ENCODE peak calls at places on chromosomes 12 and 14, in eight cellular contexts. Q is cardiac fibroblast, M is type B pancreatic cell, D is fibroblast of the aortic adventitia, T is H1, P is natural killer cell, I is A549, U is testis. V is an unnamed sample.

GRCh38 chr12:32501835-32502333 is 102.5 kb downstream of the FGD4 start:
- DNase-seq in Q (peak), M (peak), D (peak), T (peak), P (no peak), I (no peak), U (peak), V (no peak)

GRCh38 chr12:23108957-23109356 is 484.0 kb downstream of the ETNK1 start:
- DNase-seq in Q (no peak), M (no peak), D (no peak), T (no peak), P (no peak), I (no peak), U (no peak), V (no peak)

GRCh38 chr12:28017126-28017872 is 44.8 kb upstream of the PTHLH start:
- DNase-seq in Q (no peak), M (no peak), D (peak), T (no peak), P (no peak), I (no peak), U (no peak), V (no peak)

GRCh38 chr12:54053625-54054441 is at the start of gene HOXC4:
- DNase-seq in Q (no peak), M (no peak), D (peak), T (no peak), P (no peak), I (peak), U (peak), V (peak)

GRCh38 chr12:12533238-12533829 is 29.3 kb downstream of the DUSP16 start:
- DNase-seq in Q (peak), M (no peak), D (peak), T (no peak), P (no peak), I (no peak), U (peak), V (peak)

GRCh38 chr14:105485720-105486332 is 860 bp upstream of the CRIP1 start:
- DNase-seq in Q (no peak), M (no peak), D (no peak), T (no peak), P (no peak), I (peak), U (no peak), V (no peak)

GRCh38 chr12:53751336-53752191 is at the start of gene CISTR:
- DNase-seq in Q (no peak), M (no peak), D (no peak), T (no peak), P (peak), I (no peak), U (no peak), V (no peak)

GRCh38 chr12:94792690-94793089 is 142.3 kb upstream of the TMCC3 start:
- DNase-seq in Q (peak), M (no peak), D (no peak), T (no peak), P (no peak), I (no peak), U (peak), V (no peak)

GRCh38 chr14:69901113-69901951 is 22.1 kb downstream of the SMOC1 start:
- DNase-seq in Q (peak), M (no peak), D (peak), T (no peak), P (no peak), I (no peak), U (no peak), V (no peak)

GRCh38 chr14:89110110-89110509 is 285.7 kb downstream of the TTC8 start:
- DNase-seq in Q (no peak), M (no peak), D (no peak), T (no peak), P (no peak), I (no peak), U (no peak), V (no peak)

GRCh38 chr14:75428230-75429104 is 645 bp downstream of the JDP2 start:
- DNase-seq in Q (peak), M (no peak), D (peak), T (no peak), P (no peak), I (peak), U (no peak), V (peak)

GRCh38 chr12:51910168-51910567 is 2.9 kb downstream of the ACVRL1 start:
- DNase-seq in Q (peak), M (no peak), D (peak), T (no peak), P (no peak), I (no peak), U (no peak), V (no peak)

GRCh38 chr12:21538259-21538658 is 12.2 kb downstream of the SPX start:
- DNase-seq in Q (no peak), M (no peak), D (no peak), T (no peak), P (no peak), I (no peak), U (no peak), V (no peak)

GRCh38 chr14:36238666-36239363 is 62.3 kb upstream of the PTCSC3 start:
- DNase-seq in Q (no peak), M (no peak), D (peak), T (no peak), P (no peak), I (no peak), U (no peak), V (no peak)

GRCh38 chr14:57502581-57503254 is 9.1 kb upstream of the CCDC198 start:
- DNase-seq in Q (peak), M (no peak), D (peak), T (no peak), P (no peak), I (no peak), U (peak), V (peak)

GRCh38 chr14:48023881-48024280 is 348.5 kb upstream of the MDGA2 start:
- DNase-seq in Q (peak), M (no peak), D (no peak), T (no peak), P (no peak), I (no peak), U (no peak), V (no peak)

GRCh38 chr14:32933943-32934890 is 4.5 kb upstream of the NPAS3 start:
- DNase-seq in Q (peak), M (peak), D (peak), T (no peak), P (no peak), I (no peak), U (peak), V (peak)

GRCh38 chr14:90114554-90114953 is 52.8 kb downstream of the KCNK13 start:
- DNase-seq in Q (no peak), M (no peak), D (no peak), T (no peak), P (no peak), I (peak), U (no peak), V (no peak)

GRCh38 chr12:1234073-1234472 is 243.1 kb downstream of the ERC1 start:
- DNase-seq in Q (peak), M (no peak), D (peak), T (no peak), P (no peak), I (no peak), U (no peak), V (no peak)

GRCh38 chr12:11893998-11894397 is 176.7 kb upstream of the BCL2L14 start:
- DNase-seq in Q (no peak), M (no peak), D (no peak), T (no peak), P (no peak), I (no peak), U (no peak), V (no peak)

GRCh38 chr14:37150414-37150813 is 22.0 kb downstream of the SLC25A21 start:
- DNase-seq in Q (peak), M (no peak), D (peak), T (no peak), P (no peak), I (peak), U (no peak), V (no peak)

GRCh38 chr14:90726656-90727055 is 89.6 kb downstream of the TTC7B start:
- DNase-seq in Q (peak), M (no peak), D (peak), T (no peak), P (no peak), I (no peak), U (no peak), V (no peak)

GRCh38 chr12:43288666-43289065 is 263.3 kb downstream of the ADAMTS20 start:
- DNase-seq in Q (no peak), M (no peak), D (no peak), T (no peak), P (no peak), I (no peak), U (no peak), V (no peak)

GRCh38 chr12:122040579-122041386 is 19.1 kb downstream of the BCL7A start:
- DNase-seq in Q (no peak), M (no peak), D (no peak), T (no peak), P (no peak), I (peak), U (no peak), V (no peak)

GRCh38 chr14:67934087-67934486 is 114.5 kb downstream of the RAD51B start:
- DNase-seq in Q (peak), M (no peak), D (peak), T (peak), P (no peak), I (peak), U (peak), V (no peak)

GRCh38 chr14:88791252-88791621 is 1.5 kb downstream of the EML5 start:
- DNase-seq in Q (no peak), M (no peak), D (no peak), T (no peak), P (no peak), I (no peak), U (no peak), V (no peak)

GRCh38 chr14:74618078-74618952 is 6.3 kb upstream of the LTBP2 start:
- DNase-seq in Q (peak), M (no peak), D (peak), T (no peak), P (peak), I (peak), U (peak), V (no peak)

GRCh38 chr14:70942342-70942706 is 35.1 kb downstream of the PCNX1 start:
- DNase-seq in Q (no peak), M (no peak), D (no peak), T (no peak), P (no peak), I (no peak), U (no peak), V (no peak)

GRCh38 chr12:118346895-118347294 is 25.8 kb downstream of the TAOK3 start:
- DNase-seq in Q (no peak), M (no peak), D (no peak), T (no peak), P (no peak), I (no peak), U (no peak), V (no peak)

GRCh38 chr12:14845350-14845750 is 2.0 kb upstream of the ART4 start:
- DNase-seq in Q (peak), M (no peak), D (peak), T (no peak), P (no peak), I (peak), U (peak), V (no peak)

GRCh38 chr14:103223818-103224352 is 100.6 kb downstream of the TNFAIP2 start:
- DNase-seq in Q (no peak), M (no peak), D (no peak), T (no peak), P (no peak), I (no peak), U (no peak), V (no peak)

GRCh38 chr12:89663577-89664357 is 44.9 kb downstream of the ATP2B1 start:
- DNase-seq in Q (peak), M (no peak), D (peak), T (no peak), P (no peak), I (no peak), U (no peak), V (no peak)

GRCh38 chr14:64693766-64694165 is 10.5 kb upstream of the PLEKHG3 start:
- DNase-seq in Q (no peak), M (no peak), D (no peak), T (no peak), P (no peak), I (no peak), U (no peak), V (no peak)

GRCh38 chr12:51430196-51430895 is 5.7 kb downstream of the SLC4A8 start:
- DNase-seq in Q (no peak), M (no peak), D (no peak), T (no peak), P (no peak), I (no peak), U (no peak), V (no peak)

GRCh38 chr12:117012189-117012805 is 86.9 kb downstream of the TESC start:
- DNase-seq in Q (peak), M (no peak), D (peak), T (no peak), P (no peak), I (no peak), U (no peak), V (no peak)

GRCh38 chr12:72141381-72141780 is 130.8 kb upstream of the TRHDE start:
- DNase-seq in Q (no peak), M (no peak), D (peak), T (no peak), P (no peak), I (no peak), U (no peak), V (no peak)

GRCh38 chr12:65152586-65152985 is 16.8 kb upstream of the LEMD3 start:
- DNase-seq in Q (peak), M (no peak), D (peak), T (no peak), P (no peak), I (no peak), U (no peak), V (no peak)

GRCh38 chr12:1809606-1810140 is 10.7 kb upstream of the LRTM2 start:
- DNase-seq in Q (no peak), M (no peak), D (no peak), T (no peak), P (no peak), I (no peak), U (no peak), V (no peak)

GRCh38 chr14:50310445-50310844 is 1.6 kb downstream of the L2HGDH start:
- DNase-seq in Q (no peak), M (no peak), D (no peak), T (no peak), P (no peak), I (no peak), U (no peak), V (no peak)

GRCh38 chr14:50311974-50312733 is at the start of the genes DMAC2L and L2HGDH:
- DNase-seq in Q (peak), M (peak), D (peak), T (peak), P (peak), I (peak), U (peak), V (peak)

GRCh38 chr14:50312734-50313054 is 570 bp downstream of the DMAC2L start:
- DNase-seq in Q (no peak), M (no peak), D (peak), T (no peak), P (no peak), I (no peak), U (no peak), V (no peak)

GRCh38 chr14:50308363-50308762 is 3.7 kb downstream of the L2HGDH start:
- DNase-seq in Q (no peak), M (no peak), D (no peak), T (no peak), P (no peak), I (no peak), U (no peak), V (no peak)

DNA sequence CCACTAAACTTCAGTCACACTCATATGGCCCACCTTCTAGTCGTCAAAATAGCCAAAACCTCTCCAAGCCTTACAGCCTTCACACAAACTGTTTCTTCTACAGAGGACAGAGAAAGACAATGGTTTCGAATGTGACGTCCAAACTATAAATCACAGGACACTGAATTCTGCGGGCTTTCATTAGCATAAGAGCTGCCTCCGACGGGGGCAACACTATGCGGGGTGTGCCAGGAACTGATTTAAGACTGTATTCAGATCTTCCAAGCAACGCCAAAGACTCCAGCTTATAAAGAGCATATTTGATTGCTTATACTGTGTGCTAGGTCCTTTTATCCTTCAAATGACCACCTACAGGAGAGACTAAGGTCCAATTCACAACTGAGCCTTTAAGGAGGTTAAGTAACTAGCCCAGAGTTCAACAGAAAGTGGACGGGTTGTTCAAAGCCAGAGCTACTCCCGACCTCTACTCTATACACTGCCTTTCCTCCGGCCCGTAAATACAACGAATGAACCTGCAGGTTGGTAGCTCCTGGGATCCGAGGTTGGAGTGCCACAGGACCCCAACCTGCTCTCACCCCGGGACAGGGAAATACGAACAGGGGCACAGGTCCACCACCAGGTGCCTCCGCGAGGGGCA is 574 bp downstream of the L2HGDH start:
- DNase-seq in Q (peak), M (no peak), D (no peak), T (no peak), P (no peak), I (peak), U (no peak), V (no peak)
- TF ChIP-seq CTCF in Q (peak), M (peak), D (peak), T (peak), P (no peak), I (peak), U (peak), V (peak)

GRCh38 chr14:101457177-101457935 is 103.9 kb upstream of the DIO3 start:
- DNase-seq in Q (no peak), M (no peak), D (no peak), T (no peak), P (no peak), I (no peak), U (no peak), V (no peak)
- TF ChIP-seq CTCF in Q (no peak), M (no peak), D (no peak), T (no peak), P (no peak), I (no peak), U (no peak), V (no peak)

GRCh38 chr12:76024102-76024781 is 7.3 kb downstream of the PHLDA1 start:
- DNase-seq in Q (peak), M (no peak), D (peak), T (no peak), P (no peak), I (no peak), U (no peak), V (no peak)
- TF ChIP-seq CTCF in Q (no peak), M (no peak), D (no peak), T (no peak), P (no peak), I (no peak), U (no peak), V (no peak)

DNA sequence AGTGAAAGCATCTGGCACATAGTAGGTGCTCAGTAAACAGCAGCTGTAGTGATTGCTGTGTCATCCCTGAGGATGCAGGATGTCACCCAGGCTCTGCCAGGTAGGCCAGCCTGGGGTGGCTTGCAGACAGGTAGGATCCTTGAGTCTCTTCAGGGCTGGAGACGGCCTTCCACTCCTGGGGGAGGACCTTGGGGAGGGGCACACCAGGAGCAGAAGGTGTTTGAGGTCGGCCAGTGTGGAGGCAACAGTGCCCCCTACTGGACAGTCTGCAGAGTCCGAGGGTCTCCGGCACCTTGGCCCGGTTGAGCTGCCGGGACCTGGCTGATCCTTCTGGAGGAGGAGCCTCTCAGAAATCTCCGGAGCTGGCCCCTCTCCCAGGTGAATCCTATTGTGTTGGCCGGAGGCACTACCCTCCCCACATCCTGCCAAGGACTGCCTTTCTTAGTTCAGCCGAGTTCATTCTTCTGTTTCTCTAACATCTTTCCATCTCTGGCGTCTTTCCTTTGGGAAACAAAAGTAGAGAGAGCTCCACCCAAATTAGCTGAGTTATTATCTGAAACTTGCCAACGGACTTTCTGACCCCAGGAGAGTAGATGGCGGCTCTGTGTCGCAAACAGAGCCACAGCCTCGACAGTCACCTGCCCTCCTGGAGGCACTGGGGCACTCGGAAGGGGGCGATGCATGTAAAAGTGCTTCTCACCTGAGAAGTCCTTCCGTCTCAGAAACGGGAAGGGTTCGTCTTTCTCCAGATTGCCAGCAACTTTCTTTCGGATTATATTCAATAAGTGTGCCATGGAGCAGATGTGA is 41.9 kb upstream of the CLMN start:
- DNase-seq in Q (peak), M (no peak), D (peak), T (peak), P (no peak), I (peak), U (peak), V (no peak)
- TF ChIP-seq CTCF in Q (peak), M (peak), D (peak), T (peak), P (peak), I (peak), U (peak), V (peak)

DNA sequence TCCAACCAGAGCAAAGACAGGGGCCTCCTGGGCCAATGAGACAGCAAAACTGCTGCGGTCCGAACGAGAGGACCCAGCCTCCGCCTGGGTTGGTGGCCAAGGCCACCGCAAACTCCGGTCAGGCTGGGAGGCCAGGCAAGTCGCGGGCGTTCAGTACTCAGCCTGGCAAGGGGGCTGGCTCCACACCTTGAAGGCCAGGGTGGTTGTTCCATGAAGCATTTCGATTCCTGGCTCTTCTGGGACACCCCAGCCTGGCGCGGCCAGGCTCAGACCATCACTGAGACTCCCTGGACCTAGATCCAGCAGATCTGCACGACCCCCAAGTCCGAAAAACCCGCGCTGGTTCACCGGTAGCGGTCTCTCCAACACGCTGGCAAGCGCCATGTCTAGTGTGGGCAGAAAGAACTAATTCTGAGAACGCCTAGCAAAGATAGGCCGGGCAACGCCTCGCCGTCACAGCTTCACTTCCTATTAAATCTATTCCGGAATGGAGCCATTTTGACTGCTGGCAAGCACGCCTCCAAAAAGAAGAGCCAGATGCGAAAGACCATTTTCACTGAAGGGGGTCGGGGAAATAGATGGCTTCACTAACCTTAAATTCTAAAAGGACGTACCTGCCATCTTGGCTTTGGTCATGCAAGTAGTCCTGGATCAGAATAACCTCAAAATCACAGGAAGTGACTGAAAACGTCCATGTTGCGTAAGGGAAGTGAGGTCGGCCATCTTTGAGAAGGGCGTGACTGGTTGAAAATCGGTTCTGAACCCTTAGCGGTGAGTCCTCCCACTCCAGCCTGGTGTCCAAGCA is at the start of gene PSMB5:
- DNase-seq in Q (peak), M (peak), D (peak), T (peak), P (peak), I (peak), U (peak), V (peak)
- TF ChIP-seq CTCF in Q (no peak), M (peak), D (peak), T (no peak), P (no peak), I (no peak), U (peak), V (no peak)

GRCh38 chr12:92144045-92144630 is 1.5 kb downstream of the BTG1 start:
- DNase-seq in Q (peak), M (peak), D (peak), T (peak), P (peak), I (peak), U (peak), V (peak)
- TF ChIP-seq CTCF in Q (peak), M (peak), D (peak), T (peak), P (peak), I (peak), U (peak), V (peak)

V was measured in mesothelial cell of epicardium.